ENCODE peak calls at places on chromosomes 3 and 15, in four cellular contexts. S, Y, U and Z are unnamed samples.

GRCh38 chr3:62095080-62095479 is 278.3 kb downstream of the FEZF2 start:
- DNase-seq in Y (no peak), U (no peak), S (no peak), Z (no peak)

GRCh38 chr3:114650808-114651207 is 357.0 kb downstream of the TIGIT start:
- DNase-seq in U (no peak), S (no peak), Y (no peak), Z (no peak)

GRCh38 chr3:52866427-52866826 is 30.9 kb downstream of the STIMATE start:
- DNase-seq in S (no peak), U (no peak), Y (no peak), Z (no peak)

GRCh38 chr3:31980530-31981205 is 394 bp downstream of the OSBPL10 start:
- DNase-seq in Y (peak; percentile 52), S (peak; percentile 57), U (no peak), Z (peak; percentile 76)

GRCh38 chr3:69033470-69033869 is 18.7 kb downstream of the TMF1 start:
- DNase-seq in Y (no peak), S (no peak), U (no peak), Z (no peak)

GRCh38 chr15:85515212-85515611 is 134.8 kb downstream of the AKAP13 start:
- DNase-seq in Y (no peak), U (no peak), S (no peak), Z (no peak)

GRCh38 chr15:86855962-86856361 is 776.3 kb downstream of the AGBL1 start:
- DNase-seq in U (no peak), S (no peak), Y (no peak), Z (no peak)

GRCh38 chr3:48238506-48239085 is 2.3 kb upstream of the ZNF589 start:
- DNase-seq in Y (no peak), S (no peak), U (no peak), Z (no peak)

GRCh38 chr3:2516762-2517441 is 418.2 kb downstream of the CNTN4 start:
- DNase-seq in Y (no peak), U (no peak), S (no peak), Z (no peak)

GRCh38 chr15:76127880-76128279 is 68.1 kb downstream of the TMEM266 start:
- DNase-seq in U (no peak), S (no peak), Y (no peak), Z (no peak)

GRCh38 chr15:57947781-57948180 is 117.7 kb downstream of the ALDH1A2 start:
- DNase-seq in Y (no peak), U (no peak), S (no peak), Z (no peak)

GRCh38 chr3:124246949-124247348 is 255.0 kb upstream of the ROPN1 start:
- DNase-seq in U (no peak), Y (no peak), S (peak; percentile 49), Z (no peak)

GRCh38 chr3:28556195-28556594 is 207.6 kb upstream of the AZI2 start:
- DNase-seq in U (no peak), S (no peak), Y (no peak), Z (no peak)

GRCh38 chr3:155208183-155208582 is 85.3 kb downstream of the STRIT1 start:
- DNase-seq in S (no peak), U (no peak), Y (no peak), Z (no peak)

GRCh38 chr15:84598993-84599392 is 1.8 kb upstream of the ZSCAN2 start:
- DNase-seq in Y (no peak), U (no peak), S (peak; percentile 59), Z (no peak)

GRCh38 chr15:34297059-34297458 is 40.5 kb downstream of the SLC12A6 start:
- DNase-seq in Y (no peak), U (no peak), S (no peak), Z (no peak)

GRCh38 chr3:151974067-151974466 is 100.6 kb downstream of the SUCNR1 start:
- DNase-seq in S (peak; percentile 49), U (no peak), Y (no peak), Z (no peak)

GRCh38 chr15:34795267-34796081 is at the start of gene ACTC1:
- DNase-seq in U (no peak), S (peak; percentile 33), Y (no peak), Z (peak; percentile 82)

GRCh38 chr3:197331131-197331530 is 32.7 kb upstream of the DLG1 start:
- DNase-seq in U (no peak), S (no peak), Y (no peak), Z (no peak)

GRCh38 chr15:38576261-38576660 is 11.6 kb upstream of the RASGRP1 start:
- DNase-seq in U (no peak), S (no peak), Y (no peak), Z (no peak)

GRCh38 chr3:56851966-56852884 is 50.5 kb upstream of the ARHGEF3 start:
- DNase-seq in U (no peak), Y (no peak), S (no peak), Z (no peak)

GRCh38 chr15:20340931-20341661 is 200.5 kb downstream of the GOLGA6L6 start:
- DNase-seq in S (peak; percentile 44), Y (peak; percentile 89), U (peak; percentile 50), Z (no peak)

GRCh38 chr15:28130651-28131050 is 31.5 kb upstream of the OCA2 start:
- DNase-seq in U (no peak), S (no peak), Y (no peak), Z (no peak)

GRCh38 chr3:37129871-37130270 is 44.5 kb downstream of the LRRFIP2 start:
- DNase-seq in U (no peak), S (no peak), Y (no peak), Z (no peak)

GRCh38 chr3:71099997-71100719 is 483.4 kb downstream of the FOXP1 start:
- DNase-seq in S (no peak), Y (no peak), U (no peak), Z (no peak)

GRCh38 chr3:161142486-161142885 is 37.3 kb upstream of the B3GALNT1 start:
- DNase-seq in S (no peak), Y (no peak), U (no peak), Z (no peak)

GRCh38 chr3:64224826-64225606 is at the start of gene PRICKLE2:
- DNase-seq in U (no peak), S (peak; percentile 87), Y (peak; percentile 89), Z (peak; percentile 43)

GRCh38 chr15:100966997-100967396 is 47.8 kb downstream of the LRRK1 start:
- DNase-seq in S (no peak), U (no peak), Y (no peak), Z (no peak)

GRCh38 chr3:9009976-9010545 is 46.8 kb upstream of the RAD18 start:
- DNase-seq in Y (no peak), S (no peak), U (no peak), Z (no peak)

GRCh38 chr3:9007928-9008327 is 44.7 kb upstream of the RAD18 start:
- DNase-seq in U (no peak), Y (no peak), S (no peak), Z (no peak)

GRCh38 chr3:9007213-9007612 is 43.9 kb upstream of the RAD18 start:
- DNase-seq in U (no peak), S (no peak), Y (no peak), Z (no peak)

GRCh38 chr3:9012521-9012920 is 49.2 kb upstream of the RAD18 start:
- DNase-seq in S (no peak), Y (no peak), U (no peak), Z (no peak)

DNA sequence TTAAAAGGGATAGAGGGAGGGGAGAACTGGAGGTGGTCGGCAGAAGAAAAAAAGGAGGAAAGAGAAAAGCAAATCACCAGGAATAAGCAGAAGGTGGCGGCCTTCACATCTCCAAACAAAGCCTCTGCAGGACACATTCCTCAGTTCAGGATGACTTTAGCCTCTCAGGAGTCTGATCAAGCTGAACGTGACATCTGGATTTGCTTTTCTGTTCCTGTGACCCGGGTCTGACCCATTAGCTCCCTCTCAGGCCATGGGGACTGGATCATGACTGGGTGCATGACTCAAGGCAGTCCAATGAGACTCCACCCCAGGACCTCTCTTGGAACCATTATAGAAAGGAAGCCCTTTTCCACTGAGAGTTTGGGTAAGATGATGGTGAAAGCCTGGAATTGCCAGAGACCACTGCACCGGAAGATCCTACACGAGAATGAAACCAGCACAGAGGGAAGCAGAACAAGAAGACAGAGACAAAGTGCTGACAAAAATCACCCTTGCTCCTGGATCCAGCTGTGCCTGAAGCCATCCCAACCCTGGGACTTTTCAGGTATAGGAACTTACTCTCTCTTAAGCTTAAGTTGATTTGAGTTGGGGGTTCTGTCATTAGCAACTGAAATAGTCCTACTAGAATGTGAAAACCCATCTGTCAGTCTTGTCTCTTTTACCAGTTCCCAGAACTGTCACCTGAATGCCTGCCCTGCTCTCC is 45.4 kb upstream of the RAD18 start:
- DNase-seq in U (no peak), S (no peak), Y (no peak), Z (no peak)
- H3K36me3 ChIP-seq in U (no peaks in the 10 kb centered on the region), S (peaks cover 14% of the 10 kb centered on the region), Y (no peaks in the 10 kb centered on the region), Z (no peaks in the 10 kb centered on the region)

GRCh38 chr15:92953997-92954396 is 53.9 kb downstream of the CHD2 start:
- DNase-seq in U (no peak), S (no peak), Y (no peak), Z (no peak)

GRCh38 chr15:92953569-92953968 is 53.4 kb downstream of the CHD2 start:
- DNase-seq in Y (no peak), U (no peak), S (no peak), Z (no peak)

GRCh38 chr15:92958105-92958504 is 58.0 kb downstream of the CHD2 start:
- DNase-seq in U (peak; percentile 25), Y (no peak), S (no peak), Z (no peak)

GRCh38 chr15:92954578-92954977 is 54.5 kb downstream of the CHD2 start:
- DNase-seq in U (no peak), Y (no peak), S (peak; percentile 15), Z (no peak)

GRCh38 chr15:92955706-92956105 is 55.6 kb downstream of the CHD2 start:
- DNase-seq in U (no peak), S (no peak), Y (no peak), Z (no peak)
- H3K36me3 ChIP-seq in U (peaks cover 83% of the 10 kb centered on the region), S (peaks cover 95% of the 10 kb centered on the region), Y (peaks cover 28% of the 10 kb centered on the region), Z (peaks cover 34% of the 10 kb centered on the region)

GRCh38 chr3:10394491-10395025 is 73.6 kb upstream of the SEC13 start:
- DNase-seq in Y (no peak), S (no peak), U (no peak), Z (no peak)

GRCh38 chr3:10396083-10396482 is 75.2 kb upstream of the SEC13 start:
- DNase-seq in Y (peak; percentile 69), S (no peak), U (no peak), Z (no peak)

GRCh38 chr3:10395196-10395595 is 74.3 kb upstream of the SEC13 start:
- DNase-seq in U (no peak), S (no peak), Y (no peak), Z (peak; percentile 34)

GRCh38 chr3:10396931-10397330 is 76.0 kb upstream of the SEC13 start:
- DNase-seq in S (no peak), Y (no peak), U (no peak), Z (no peak)

GRCh38 chr3:10395671-10396070 is 74.8 kb upstream of the SEC13 start:
- DNase-seq in U (peak; percentile 6), Y (peak; percentile 78), S (no peak), Z (no peak)
- H3K36me3 ChIP-seq in U (no peaks in the 10 kb centered on the region), Y (no peaks in the 10 kb centered on the region), S (no peaks in the 10 kb centered on the region), Z (no peaks in the 10 kb centered on the region)

DNA sequence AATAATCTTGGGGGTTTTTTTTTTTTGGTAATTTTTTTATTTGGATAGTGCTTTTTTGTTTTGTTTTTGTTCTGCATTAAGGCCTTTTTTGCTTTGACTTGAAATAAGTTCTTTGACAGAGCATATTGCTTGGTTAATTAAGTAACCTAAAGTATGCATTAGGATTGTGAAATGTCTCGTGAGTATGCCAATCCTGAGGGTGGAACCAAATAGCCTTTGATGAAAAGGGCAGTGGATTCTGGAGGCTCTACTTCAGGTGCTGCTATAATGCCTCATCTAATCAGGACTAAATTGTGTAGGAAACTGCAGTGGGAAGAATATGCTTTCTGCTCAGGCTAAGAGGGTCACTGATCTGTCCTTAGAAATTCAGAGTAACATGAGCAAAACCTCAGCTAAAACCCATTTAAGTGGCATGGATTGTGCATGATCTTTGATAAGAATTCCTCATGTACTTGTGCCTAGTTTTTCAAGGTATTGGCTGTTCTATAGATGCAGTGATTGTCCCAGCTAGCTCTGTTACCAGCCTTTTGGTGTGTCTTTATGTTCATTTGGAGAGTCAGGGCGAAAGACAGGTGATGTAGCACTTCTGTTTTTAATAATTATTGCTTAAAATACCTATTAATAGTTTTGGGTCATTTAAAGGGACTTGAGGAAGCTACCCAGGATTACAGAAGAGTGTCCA is 15.4 kb downstream of the CDV3 start:
- DNase-seq in Y (no peak), S (no peak), U (no peak), Z (no peak)
- H3K36me3 ChIP-seq in Y (no peaks in the 10 kb centered on the region), S (peaks cover 51% of the 10 kb centered on the region), U (peaks cover 58% of the 10 kb centered on the region), Z (peaks cover 59% of the 10 kb centered on the region)